ENCODE peak calls at places on chromosome 1, in nine cellular contexts. F is heart left ventricle, Z is sigmoid colon, U is left lung, E is coronary artery, A is endodermal cell, I is stomach, X is PC-3, V is left ventricle myocardium inferior. L is an unnamed sample.

GRCh38 chr1:202662081-202662480 is 48.2 kb downstream of the SYT2 start:
- DNase-seq in F (no peak), Z (no peak), U (no peak), E (no peak), A (no peak), I (no peak), X (no peak), V (no peak), L (no peak)

GRCh38 chr1:245652660-245653427 is 498.1 kb downstream of the KIF26B start:
- DNase-seq in F (no peak), Z (no peak), U (no peak), E (no peak), A (peak), I (no peak), X (no peak), V (no peak), L (no peak)

GRCh38 chr1:59128239-59128736 is 168.6 kb upstream of the FGGY start:
- DNase-seq in F (no peak), Z (no peak), U (no peak), E (no peak), A (no peak), I (no peak), X (peak), V (no peak), L (no peak)

GRCh38 chr1:192958350-192958749 is 100.8 kb downstream of the UCHL5 start:
- DNase-seq in F (no peak), Z (no peak), U (no peak), E (no peak), A (no peak), I (no peak), X (no peak), V (no peak), L (no peak)

GRCh38 chr1:67659229-67659628 is 25.8 kb upstream of the GADD45A start:
- DNase-seq in F (no peak), Z (no peak), U (no peak), E (no peak), A (no peak), I (no peak), X (no peak), V (no peak), L (no peak)

GRCh38 chr1:248045209-248045608 is 1.4 kb upstream of the OR2L3 start:
- DNase-seq in F (no peak), Z (no peak), U (no peak), E (no peak), A (no peak), I (no peak), X (no peak), V (no peak), L (no peak)

GRCh38 chr1:31768939-31769704 is 5.0 kb upstream of the ADGRB2 start:
- DNase-seq in F (no peak), Z (no peak), U (no peak), E (no peak), A (no peak), I (no peak), X (no peak), V (no peak), L (no peak)

GRCh38 chr1:186272486-186272885 is 102.6 kb downstream of the TPR start:
- DNase-seq in F (no peak), Z (no peak), U (no peak), E (no peak), A (no peak), I (no peak), X (no peak), V (no peak), L (no peak)

GRCh38 chr1:44220001-44220751 is 6.9 kb downstream of the DMAP1 start:
- DNase-seq in F (no peak), Z (no peak), U (no peak), E (no peak), A (no peak), I (no peak), X (no peak), V (no peak), L (no peak)

GRCh38 chr1:28510350-28511223 is 4.7 kb downstream of the RCC1 start:
- DNase-seq in F (no peak), Z (no peak), U (no peak), E (no peak), A (peak), I (no peak), X (peak), V (no peak), L (no peak)

GRCh38 chr1:220315070-220315839 is 43.0 kb upstream of the RAB3GAP2 start:
- DNase-seq in F (peak), Z (no peak), U (no peak), E (no peak), A (no peak), I (no peak), X (no peak), V (no peak), L (no peak)

GRCh38 chr1:33143181-33143580 is 38.7 kb downstream of the TRIM62 start:
- DNase-seq in F (no peak), Z (no peak), U (no peak), E (no peak), A (no peak), I (no peak), X (no peak), V (no peak), L (no peak)

GRCh38 chr1:38037481-38037939 is 9.1 kb downstream of the POU3F1 start:
- DNase-seq in F (no peak), Z (no peak), U (no peak), E (no peak), A (no peak), I (no peak), X (peak), V (no peak), L (no peak)

GRCh38 chr1:87330201-87330953 is 1.7 kb downstream of the LMO4 start:
- DNase-seq in F (peak), Z (peak), U (peak), E (no peak), A (peak), I (peak), X (peak), V (no peak), L (peak)

GRCh38 chr1:27668121-27668807 is 3.7 kb downstream of the IFI6 start:
- DNase-seq in F (peak), Z (no peak), U (no peak), E (peak), A (no peak), I (no peak), X (no peak), V (no peak), L (no peak)

GRCh38 chr1:11736746-11737639 is 1.1 kb downstream of the AGTRAP start:
- DNase-seq in F (peak), Z (peak), U (peak), E (no peak), A (peak), I (peak), X (peak), V (peak), L (no peak)

GRCh38 chr1:153444078-153444477 is 16.4 kb downstream of the S100A7 start:
- DNase-seq in F (no peak), Z (no peak), U (no peak), E (peak), A (no peak), I (no peak), X (no peak), V (no peak), L (no peak)

GRCh38 chr1:22652881-22653316 is at the start of gene C1QB:
- DNase-seq in F (peak), Z (peak), U (no peak), E (no peak), A (no peak), I (no peak), X (no peak), V (peak), L (peak)

GRCh38 chr1:27656157-27656893 is 15.7 kb downstream of the IFI6 start:
- DNase-seq in F (peak), Z (peak), U (peak), E (no peak), A (peak), I (no peak), X (peak), V (peak), L (no peak)

GRCh38 chr1:54407201-54407956 is 1.2 kb upstream of the SSBP3 start:
- DNase-seq in F (peak), Z (peak), U (no peak), E (peak), A (peak), I (peak), X (peak), V (peak), L (no peak)

GRCh38 chr1:156337052-156337887 is 822 bp downstream of the CCT3 start:
- DNase-seq in F (no peak), Z (no peak), U (no peak), E (no peak), A (no peak), I (no peak), X (peak), V (no peak), L (no peak)

GRCh38 chr1:91502882-91503184 is 2.2 kb downstream of the CDC7 start:
- DNase-seq in F (no peak), Z (no peak), U (no peak), E (no peak), A (no peak), I (no peak), X (peak), V (no peak), L (no peak)

GRCh38 chr1:21051177-21051576 is 125.5 kb downstream of the EIF4G3 start:
- DNase-seq in F (no peak), Z (no peak), U (no peak), E (no peak), A (no peak), I (no peak), X (no peak), V (no peak), L (no peak)

GRCh38 chr1:176456848-176457247 is 6.1 kb upstream of the PAPPA2 start:
- DNase-seq in F (no peak), Z (no peak), U (peak), E (no peak), A (no peak), I (no peak), X (no peak), V (no peak), L (no peak)

GRCh38 chr1:78171736-78172590 is 126.2 kb downstream of the GIPC2 start:
- DNase-seq in F (no peak), Z (no peak), U (no peak), E (no peak), A (no peak), I (no peak), X (peak), V (no peak), L (no peak)

GRCh38 chr1:11072216-11072917 is 12.5 kb upstream of the SRM start:
- DNase-seq in F (no peak), Z (peak), U (no peak), E (no peak), A (no peak), I (no peak), X (no peak), V (no peak), L (no peak)

GRCh38 chr1:6460349-6461236 is 5.4 kb downstream of the TNFRSF25 start:
- DNase-seq in F (no peak), Z (no peak), U (no peak), E (no peak), A (no peak), I (peak), X (no peak), V (no peak), L (no peak)

GRCh38 chr1:12276225-12276624 is 46.4 kb downstream of the VPS13D start:
- DNase-seq in F (peak), Z (peak), U (no peak), E (no peak), A (peak), I (peak), X (peak), V (no peak), L (no peak)

GRCh38 chr1:151972533-151973270 is 21.0 kb downstream of the S100A10 start:
- DNase-seq in F (no peak), Z (peak), U (no peak), E (no peak), A (peak), I (peak), X (peak), V (no peak), L (no peak)

GRCh38 chr1:226329237-226329636 is 20.3 kb upstream of the LIN9 start:
- DNase-seq in F (no peak), Z (no peak), U (no peak), E (no peak), A (no peak), I (no peak), X (no peak), V (no peak), L (no peak)

GRCh38 chr1:226314055-226314454 is 5.1 kb upstream of the LIN9 start:
- DNase-seq in F (no peak), Z (no peak), U (no peak), E (no peak), A (no peak), I (no peak), X (no peak), V (no peak), L (no peak)

GRCh38 chr1:53663525-53664300 is 75.3 kb downstream of the GLIS1 start:
- DNase-seq in F (no peak), Z (no peak), U (no peak), E (no peak), A (no peak), I (no peak), X (no peak), V (no peak), L (no peak)

GRCh38 chr1:228109073-228109961 is at the start of gene MRPL55:
- DNase-seq in F (peak), Z (peak), U (peak), E (peak), A (peak), I (peak), X (peak), V (peak), L (peak)

GRCh38 chr1:25698252-25698651 is 81.7 kb downstream of the MAN1C1 start:
- DNase-seq in F (no peak), Z (no peak), U (no peak), E (no peak), A (peak), I (no peak), X (no peak), V (no peak), L (no peak)

GRCh38 chr1:117105003-117105402 is 16.5 kb downstream of the TRIM45 start:
- DNase-seq in F (no peak), Z (no peak), U (no peak), E (no peak), A (no peak), I (no peak), X (no peak), V (no peak), L (no peak)

DNA sequence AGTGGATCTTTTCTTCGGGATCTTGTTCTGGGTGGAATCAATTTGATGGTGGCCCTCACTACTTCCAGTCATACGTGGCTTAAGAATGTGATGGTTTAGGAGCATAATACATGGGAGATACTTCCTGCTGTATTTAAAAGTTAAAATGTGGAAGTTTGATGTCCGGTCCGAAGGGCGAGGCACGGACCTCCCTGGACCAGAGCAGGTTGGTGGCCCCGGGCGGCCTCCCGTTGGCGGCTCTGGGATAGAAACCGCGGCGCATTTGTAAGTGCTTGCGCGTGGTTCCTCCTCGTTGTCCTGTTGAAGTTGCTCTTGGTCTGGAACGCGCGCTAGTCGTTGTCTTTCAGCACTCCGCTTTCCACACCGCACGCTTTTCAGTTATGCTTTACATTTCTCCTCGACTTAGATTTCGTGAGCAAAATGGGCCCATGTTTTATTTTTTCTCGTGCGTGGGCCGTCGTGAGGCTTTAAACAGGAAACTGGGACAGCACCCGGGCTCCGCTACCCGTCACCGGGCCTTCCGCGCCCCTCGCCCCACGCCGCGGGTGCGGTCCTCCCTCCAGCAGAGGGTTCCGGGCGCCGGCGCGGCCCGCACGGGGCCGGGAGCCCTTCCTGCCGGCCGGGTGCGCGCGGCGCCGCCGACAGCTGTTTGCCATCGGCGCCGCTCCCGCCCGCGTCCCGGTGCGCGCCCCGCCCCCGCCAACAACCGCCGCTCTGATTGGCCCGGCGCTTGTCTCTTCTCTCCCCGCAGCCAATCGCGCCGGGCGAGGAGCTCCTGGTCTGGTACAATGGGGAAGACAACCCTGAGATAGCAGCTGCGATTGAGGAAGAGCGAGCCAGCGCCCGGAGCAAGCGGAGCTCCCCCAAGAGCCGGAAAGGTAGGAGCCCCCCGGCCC is 48.9 kb downstream of the PRDM2 start:
- DNase-seq in F (peak), Z (peak), U (peak), E (peak), A (peak), I (peak), X (peak), V (peak), L (peak)
- TF ChIP-seq CTCF in F (peak), Z (no peak), U (no peak), E (no peak), A (no peak), I (no peak), X (peak), V (peak), L (peak)

GRCh38 chr1:42849944-42850343 is 3.5 kb downstream of the ZNF691 start:
- DNase-seq in F (no peak), Z (no peak), U (no peak), E (no peak), A (no peak), I (no peak), X (no peak), V (no peak), L (no peak)
- H3K27ac ChIP-seq in F (no peak), Z (no peak), U (no peak), E (no peak), A (no peak), I (no peak), X (no peak), V (no peak), L (no peak)

DNA sequence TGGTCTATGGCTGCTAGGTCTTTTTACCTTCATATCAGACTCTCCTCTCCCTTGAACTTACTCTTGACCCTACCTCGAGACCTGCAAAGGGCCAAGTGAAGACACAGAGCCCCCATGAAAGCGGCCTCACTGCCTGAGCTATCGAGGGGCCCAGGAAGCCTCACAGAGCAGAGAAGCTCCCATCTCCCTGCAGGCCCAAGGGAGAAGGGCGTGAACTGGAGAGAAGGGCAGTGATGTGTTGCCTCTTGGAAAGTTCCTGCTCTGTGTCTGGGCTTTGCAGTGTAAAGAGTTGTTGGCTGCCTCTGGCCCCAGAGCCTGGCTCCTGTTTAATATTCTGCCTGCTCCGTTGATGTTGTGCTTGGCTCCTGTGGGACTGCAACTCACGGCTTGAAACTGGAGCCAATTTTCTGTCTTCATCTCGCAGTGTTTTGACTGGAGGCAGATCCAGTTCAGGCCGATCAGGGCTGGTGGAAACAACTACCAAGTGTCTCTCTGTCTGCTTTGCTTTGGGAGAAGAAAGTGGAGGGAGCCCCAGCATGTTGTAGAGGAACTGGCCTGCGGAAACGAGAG is 4.3 kb downstream of the SERTAD4 start:
- DNase-seq in F (peak), Z (peak), U (no peak), E (peak), A (peak), I (no peak), X (no peak), V (peak), L (peak)
- H3K4me3 ChIP-seq in F (peak), Z (peak), U (no peak), E (peak), A (no peak), I (no peak), X (no peak), V (peak), L (peak)

GRCh38 chr1:60415696-60416095 is 342.1 kb upstream of the C1orf87 start:
- DNase-seq in F (no peak), Z (no peak), U (no peak), E (no peak), A (no peak), I (no peak), X (no peak), V (no peak), L (no peak)

GRCh38 chr1:60423181-60423780 is 349.7 kb upstream of the C1orf87 start:
- DNase-seq in F (no peak), Z (no peak), U (no peak), E (no peak), A (no peak), I (no peak), X (no peak), V (no peak), L (no peak)

GRCh38 chr1:60421965-60422364 is 348.4 kb upstream of the C1orf87 start:
- DNase-seq in F (no peak), Z (no peak), U (no peak), E (no peak), A (no peak), I (no peak), X (no peak), V (no peak), L (no peak)

DNA sequence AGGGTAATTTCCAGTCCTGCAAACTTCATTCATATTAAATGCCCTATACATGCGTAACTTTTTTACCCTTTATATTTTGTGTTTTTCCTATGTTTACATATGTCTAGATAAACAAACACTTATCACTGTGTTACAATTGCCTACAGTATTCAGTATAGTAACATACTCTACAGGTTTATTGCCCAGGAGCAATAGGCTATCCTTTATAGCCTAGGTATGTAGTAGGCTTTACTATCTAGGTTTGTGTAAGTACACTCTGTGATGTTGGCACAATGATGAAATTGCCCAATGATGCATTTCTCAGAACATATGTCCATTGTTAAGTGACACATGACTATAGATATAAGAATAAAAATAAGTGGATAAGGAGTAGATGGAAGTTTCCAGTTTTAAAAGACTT is 345.5 kb upstream of the C1orf87 start:
- DNase-seq in F (no peak), Z (no peak), U (no peak), E (no peak), A (no peak), I (no peak), X (no peak), V (no peak), L (no peak)
- TF ChIP-seq CTCF in F (no peak), Z (no peak), U (no peak), E (no peak), A (no peak), I (no peak), X (no peak), V (no peak), L (no peak)

DNA sequence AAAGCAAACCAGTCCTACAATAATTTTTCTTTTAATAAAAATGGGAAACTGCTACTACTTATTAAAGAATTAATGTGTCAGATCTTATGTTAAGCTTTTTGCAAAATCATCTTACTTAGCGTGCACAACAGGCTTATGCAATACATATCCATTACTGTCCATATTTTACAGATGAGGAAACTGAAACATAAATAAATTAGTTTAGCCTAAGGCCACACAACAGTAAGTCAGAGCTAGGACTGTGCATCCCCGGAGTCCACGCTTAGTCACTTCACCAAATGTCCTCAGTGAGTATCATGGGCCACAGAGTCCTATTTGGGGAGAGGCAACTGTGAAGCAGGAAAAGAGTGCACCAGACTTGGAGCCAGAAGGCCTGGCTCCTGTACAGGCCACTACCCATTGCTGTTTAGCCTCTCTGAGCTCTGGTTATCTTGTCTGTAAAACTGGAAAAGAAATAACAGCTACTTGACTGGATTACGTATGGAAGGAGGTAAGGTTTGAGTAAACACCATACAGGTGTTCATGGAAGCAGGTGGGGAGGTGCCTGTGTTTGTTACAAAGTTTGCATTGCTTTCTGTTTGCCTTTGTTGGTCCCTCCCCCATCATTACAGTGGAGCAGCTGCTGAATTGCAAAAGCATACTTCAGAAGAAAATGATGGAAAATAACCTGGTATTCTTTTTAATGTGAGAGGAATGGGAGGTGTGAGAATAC is 192.8 kb downstream of the FCRL5 start:
- DNase-seq in F (no peak), Z (no peak), U (no peak), E (no peak), A (no peak), I (no peak), X (peak), V (no peak), L (no peak)
- H3K27ac ChIP-seq in F (no peak), Z (no peak), U (no peak), E (no peak), A (no peak), I (no peak), X (no peak), V (no peak), L (no peak)